ENCODE peak calls at places on chromosomes 1 and 21, in nine cellular contexts. V, P, Z, E, M, G, X, A and Y are unnamed samples.

GRCh38 chr1:117820096-117820495 is 109.3 kb downstream of the GDAP2 start:
- DNase-seq in V (no peak), P (no peak), Z (no peak), E (no peak), M (no peak), G (no peak), X (no peak), A (no peak), Y (no peak)

GRCh38 chr1:193358419-193358818 is 172.0 kb upstream of the B3GALT2 start:
- DNase-seq in V (no peak), P (no peak), Z (no peak), E (no peak), M (no peak), G (no peak), X (no peak), A (no peak), Y (no peak)

GRCh38 chr1:66239834-66240233 is 294.1 kb upstream of the SGIP1 start:
- DNase-seq in V (no peak), P (no peak), Z (no peak), E (no peak), M (no peak), G (no peak), X (peak), A (no peak), Y (peak)

GRCh38 chr1:202644219-202645096 is 65.8 kb downstream of the SYT2 start:
- DNase-seq in V (no peak), P (no peak), Z (no peak), E (no peak), M (no peak), G (no peak), X (no peak), A (no peak), Y (no peak)

GRCh38 chr1:106651028-106651752 is 405.3 kb upstream of the PRMT6 start:
- DNase-seq in V (no peak), P (no peak), Z (no peak), E (no peak), M (no peak), G (no peak), X (no peak), A (no peak), Y (no peak)

GRCh38 chr1:100734716-100735115 is 15.2 kb downstream of the VCAM1 start:
- DNase-seq in V (peak), P (no peak), Z (peak), E (no peak), M (no peak), G (no peak), X (peak), A (no peak), Y (peak)

GRCh38 chr1:5724847-5725246 is 267.4 kb downstream of the NPHP4 start:
- DNase-seq in V (no peak), P (no peak), Z (no peak), E (no peak), M (no peak), G (no peak), X (no peak), A (no peak), Y (no peak)

GRCh38 chr1:198018529-198018928 is 101.4 kb downstream of the LHX9 start:
- DNase-seq in V (peak), P (no peak), Z (peak), E (peak), M (peak), G (no peak), X (peak), A (no peak), Y (peak)

GRCh38 chr1:55700359-55701130 is 485.4 kb upstream of the USP24 start:
- DNase-seq in V (no peak), P (no peak), Z (no peak), E (no peak), M (no peak), G (no peak), X (peak), A (no peak), Y (no peak)

GRCh38 chr1:111643097-111643496 is 23.5 kb downstream of the RAP1A start:
- DNase-seq in V (no peak), P (no peak), Z (no peak), E (no peak), M (no peak), G (no peak), X (no peak), A (no peak), Y (no peak)

GRCh38 chr1:24186993-24187790 is at the start of gene IFNLR1:
- DNase-seq in V (peak), P (peak), Z (peak), E (peak), M (no peak), G (peak), X (peak), A (peak), Y (peak)

GRCh38 chr1:173507205-173507846 is 30.2 kb downstream of the PRDX6 start:
- DNase-seq in V (peak), P (no peak), Z (peak), E (no peak), M (no peak), G (no peak), X (peak), A (no peak), Y (peak)

GRCh38 chr1:42469727-42470126 is 6.6 kb downstream of the CCDC30 start:
- DNase-seq in V (no peak), P (peak), Z (no peak), E (no peak), M (no peak), G (no peak), X (no peak), A (no peak), Y (no peak)

GRCh38 chr1:227838181-227838580 is 22.7 kb downstream of the PRSS38 start:
- DNase-seq in V (no peak), P (no peak), Z (no peak), E (no peak), M (no peak), G (no peak), X (no peak), A (no peak), Y (no peak)

GRCh38 chr1:26336477-26337205 is 17.3 kb downstream of the CRYBG2 start:
- DNase-seq in V (no peak), P (peak), Z (peak), E (peak), M (no peak), G (peak), X (peak), A (peak), Y (peak)

GRCh38 chr21:42239973-42240372 is 21.0 kb downstream of the ABCG1 start:
- DNase-seq in V (no peak), P (no peak), Z (no peak), E (no peak), M (no peak), G (no peak), X (no peak), A (no peak), Y (no peak)

GRCh38 chr1:59316497-59317128 is 19.7 kb downstream of the FGGY start:
- DNase-seq in V (peak), P (no peak), Z (no peak), E (no peak), M (peak), G (no peak), X (no peak), A (no peak), Y (peak)

GRCh38 chr21:45283611-45284455 is 3.9 kb downstream of the POFUT2 start:
- DNase-seq in V (no peak), P (no peak), Z (no peak), E (no peak), M (no peak), G (no peak), X (no peak), A (peak), Y (no peak)

GRCh38 chr1:178031856-178032320 is 62.0 kb upstream of the RASAL2 start:
- DNase-seq in V (peak), P (peak), Z (peak), E (peak), M (peak), G (peak), X (peak), A (peak), Y (peak)

GRCh38 chr21:41260428-41260827 is 56.2 kb upstream of the FAM3B start:
- DNase-seq in V (no peak), P (no peak), Z (no peak), E (no peak), M (no peak), G (no peak), X (no peak), A (no peak), Y (no peak)

GRCh38 chr1:20302093-20302471 is 11.4 kb downstream of the VWA5B1 start:
- DNase-seq in V (no peak), P (no peak), Z (no peak), E (no peak), M (no peak), G (no peak), X (peak), A (no peak), Y (no peak)

GRCh38 chr1:30253807-30254440 is 469.5 kb downstream of the MATN1 start:
- DNase-seq in V (no peak), P (no peak), Z (peak), E (no peak), M (no peak), G (no peak), X (peak), A (no peak), Y (no peak)

GRCh38 chr1:10075732-10076131 is 43.0 kb downstream of the UBE4B start:
- DNase-seq in V (no peak), P (no peak), Z (no peak), E (no peak), M (no peak), G (no peak), X (no peak), A (no peak), Y (no peak)

GRCh38 chr21:16377857-16378256 is 648.1 kb downstream of the USP25 start:
- DNase-seq in V (no peak), P (no peak), Z (no peak), E (no peak), M (no peak), G (no peak), X (no peak), A (no peak), Y (no peak)

GRCh38 chr1:105437847-105438246 is 1618.6 kb upstream of the PRMT6 start:
- DNase-seq in V (no peak), P (no peak), Z (no peak), E (no peak), M (no peak), G (no peak), X (no peak), A (no peak), Y (no peak)